ENCODE peak calls at places on chromosome 3, in seven cellular contexts. J is activated CD4-positive, alpha-beta T cell treated with anti-CD3 and anti-CD28 coated beads, Interleukin-2, amount 50 U/mL, for 4 hours; T is foreskin fibroblast; L is Daoy; N is RWPE1; S is right cardiac atrium; P is stimulated activated CD8-positive, alpha-beta memory T cell treated with anti-CD3 and anti-CD28 coated beads, Interleukin-15, amount 100 ng/mL, for 24 hours. W is an unnamed sample.

GRCh38 chr3:178561239-178561638 is 25.0 kb downstream of the KCNMB2 start:
- DNase-seq in J (no peak), T (no peak), L (no peak), N (no peak), S (no peak), P (no peak), W (peak)

GRCh38 chr3:51930439-51930838 is 11.3 kb downstream of the RRP9 start:
- DNase-seq in J (no peak), T (no peak), L (no peak), N (no peak), S (no peak), P (no peak), W (no peak)

GRCh38 chr3:172159962-172160538 is 120.7 kb downstream of the FNDC3B start:
- DNase-seq in J (no peak), T (no peak), L (peak), N (no peak), S (peak), P (no peak), W (no peak)

GRCh38 chr3:140225996-140226395 is 291.0 kb downstream of the CLSTN2 start:
- DNase-seq in J (no peak), T (no peak), L (no peak), N (no peak), S (no peak), P (no peak), W (no peak)

GRCh38 chr3:41202075-41202833 is 2.9 kb downstream of the CTNNB1 start:
- DNase-seq in J (no peak), T (no peak), L (no peak), N (no peak), S (no peak), P (no peak), W (no peak)

GRCh38 chr3:42122261-42123011 is 31.3 kb downstream of the TRAK1 start:
- DNase-seq in J (no peak), T (peak), L (no peak), N (no peak), S (no peak), P (no peak), W (no peak)

GRCh38 chr3:184005981-184006507 is 11.6 kb downstream of the ABCC5 start:
- DNase-seq in J (no peak), T (no peak), L (peak), N (peak), S (peak), P (no peak), W (peak)

GRCh38 chr3:46013316-46014094 is 13.8 kb downstream of the XCR1 start:
- DNase-seq in J (no peak), T (no peak), L (no peak), N (no peak), S (no peak), P (no peak), W (no peak)

GRCh38 chr3:33317963-33318708 is 40.9 kb downstream of the FBXL2 start:
- DNase-seq in J (no peak), T (no peak), L (no peak), N (no peak), S (no peak), P (no peak), W (no peak)

GRCh38 chr3:115245437-115245836 is 98.3 kb upstream of the ZBTB20 start:
- DNase-seq in J (no peak), T (peak), L (peak), N (peak), S (no peak), P (no peak), W (peak)

GRCh38 chr3:44424758-44425157 is 52.7 kb downstream of the ZNF445 start:
- DNase-seq in J (no peak), T (no peak), L (no peak), N (no peak), S (no peak), P (no peak), W (no peak)

GRCh38 chr3:45987368-45988099 is 8.1 kb downstream of the FYCO1 start:
- DNase-seq in J (no peak), T (peak), L (no peak), N (no peak), S (peak), P (no peak), W (peak)

GRCh38 chr3:131619821-131620220 is 117.0 kb upstream of the MRPL3 start:
- DNase-seq in J (no peak), T (no peak), L (no peak), N (no peak), S (no peak), P (no peak), W (no peak)

GRCh38 chr3:179949869-179950268 is 86.9 kb downstream of the PEX5L start:
- DNase-seq in J (no peak), T (no peak), L (no peak), N (no peak), S (no peak), P (no peak), W (no peak)